ENCODE peak calls at places on chromosomes 7 and 10, in seven cellular contexts. Q, S, E, M, U, P and L are unnamed samples.

GRCh38 chr7:45075871-45076796 is 12.6 kb downstream of the NACAD start:
- DNase-seq in M (no peak), E (no peak), U (no peak), P (no peak), S (no peak), Q (no peak), L (no peak)

GRCh38 chr10:75401569-75402485 is at the start of gene ZNF503:
- DNase-seq in S (peak; percentile 99), M (peak; percentile 99), Q (peak; percentile 70), E (peak; percentile 31), U (peak; percentile 95), P (peak; percentile 97), L (peak; percentile 94)

GRCh38 chr7:137936509-137937201 is 65.2 kb downstream of the CREB3L2 start:
- DNase-seq in P (no peak), S (no peak), M (no peak), E (no peak), U (no peak), Q (no peak), L (no peak)

GRCh38 chr7:158076656-158077055 is 511.0 kb downstream of the PTPRN2 start:
- DNase-seq in U (no peak), Q (no peak), M (no peak), E (no peak), P (no peak), S (peak; percentile 74), L (no peak)

GRCh38 chr10:70596110-70596798 is 6.3 kb downstream of the PRF1 start:
- DNase-seq in Q (no peak), M (no peak), S (no peak), P (no peak), E (no peak), U (no peak), L (no peak)

GRCh38 chr7:151762501-151763245 is 114.2 kb downstream of the PRKAG2 start:
- DNase-seq in Q (no peak), S (no peak), U (no peak), P (no peak), M (no peak), E (no peak), L (no peak)

GRCh38 chr10:131848296-131848695 is 52.5 kb upstream of the PPP2R2D start:
- DNase-seq in S (peak; percentile 58), U (no peak), Q (no peak), P (no peak), E (no peak), M (no peak), L (no peak)

GRCh38 chr10:45373783-45374450 is at the start of gene ALOX5:
- DNase-seq in Q (peak; percentile 37), M (peak; percentile 24), P (no peak), S (peak; percentile 89), U (no peak), E (no peak), L (no peak)

GRCh38 chr7:90839892-90840291 is 243.8 kb downstream of the CDK14 start:
- DNase-seq in E (no peak), M (no peak), U (no peak), P (no peak), Q (no peak), S (no peak), L (no peak)

GRCh38 chr7:105876091-105876963 is at the start of gene ATXN7L1:
- DNase-seq in Q (peak; percentile 95), E (peak; percentile 85), P (peak; percentile 98), U (peak; percentile 94), M (peak; percentile 93), S (peak; percentile 97), L (peak; percentile 99)

GRCh38 chr7:94324380-94325120 is 70.1 kb upstream of the COL1A2 start:
- DNase-seq in S (no peak), E (no peak), Q (no peak), P (no peak), U (no peak), M (no peak), L (peak; percentile 30)

GRCh38 chr10:43043773-43044394 is 33.0 kb upstream of the RET start:
- DNase-seq in S (peak; percentile 53), P (no peak), Q (no peak), E (no peak), U (peak; percentile 18), M (no peak), L (peak; percentile 23)

GRCh38 chr7:2092279-2092678 is 140.5 kb downstream of the MAD1L1 start:
- DNase-seq in S (no peak), M (no peak), P (no peak), U (no peak), Q (no peak), E (no peak), L (no peak)

GRCh38 chr7:69246758-69247157 is 351.5 kb upstream of the AUTS2 start:
- DNase-seq in U (no peak), M (no peak), Q (no peak), S (no peak), P (peak; percentile 44), E (no peak), L (no peak)

GRCh38 chr7:133081119-133081604 is 728 bp downstream of the CHCHD3 start:
- DNase-seq in P (peak; percentile 46), M (no peak), Q (peak; percentile 31), E (no peak), S (no peak), U (no peak), L (peak; percentile 27)